ENCODE peak calls at places on chromosome 7, in five cellular contexts. One of them, this sample, is unnamed.

GRCh38 chr7:155448632-155449007 is 9.3 kb upstream of the EN2 start:
- DNase-seq in ovary: no peak
- DNase-seq in A549: no peak
- DNase-seq in transverse colon: no peak
- DNase-seq in stomach: no peak
- DNase-seq in this sample: peak

GRCh38 chr7:40400525-40400924 is 265.7 kb downstream of the SUGCT start:
- DNase-seq in A549: no peak
- DNase-seq in stomach: no peak
- DNase-seq in ovary: no peak
- DNase-seq in transverse colon: no peak
- DNase-seq in this sample: no peak

GRCh38 chr7:84714765-84715164 is 472.1 kb downstream of the SEMA3D start:
- DNase-seq in A549: no peak
- DNase-seq in transverse colon: no peak
- DNase-seq in stomach: no peak
- DNase-seq in ovary: no peak
- DNase-seq in this sample: no peak

GRCh38 chr7:15839415-15840100 is 153.1 kb upstream of the MEOX2 start:
- DNase-seq in transverse colon: no peak
- DNase-seq in stomach: no peak
- DNase-seq in ovary: peak
- DNase-seq in A549: no peak
- DNase-seq in this sample: no peak

GRCh38 chr7:73519867-73520672 is 2.0 kb downstream of the BAZ1B start:
- DNase-seq in ovary: no peak
- DNase-seq in stomach: no peak
- DNase-seq in transverse colon: peak
- DNase-seq in A549: no peak
- DNase-seq in this sample: no peak

GRCh38 chr7:6375346-6376101 is 72.2 kb downstream of the DAGLB start:
- DNase-seq in transverse colon: no peak
- DNase-seq in ovary: no peak
- DNase-seq in stomach: no peak
- DNase-seq in A549: no peak
- DNase-seq in this sample: no peak

GRCh38 chr7:44063547-44063893 is 1.8 kb downstream of the PGAM2 start:
- DNase-seq in transverse colon: peak
- DNase-seq in ovary: no peak
- DNase-seq in A549: no peak
- DNase-seq in stomach: no peak
- DNase-seq in this sample: no peak

GRCh38 chr7:47211467-47212121 is 370.3 kb downstream of the TNS3 start:
- DNase-seq in transverse colon: no peak
- DNase-seq in stomach: no peak
- DNase-seq in ovary: no peak
- DNase-seq in A549: no peak
- DNase-seq in this sample: no peak

GRCh38 chr7:117949232-117949631 is 76.0 kb upstream of the CTTNBP2 start:
- DNase-seq in ovary: no peak
- DNase-seq in A549: peak
- DNase-seq in stomach: no peak
- DNase-seq in transverse colon: no peak
- DNase-seq in this sample: no peak

GRCh38 chr7:111678281-111678680 is 116.0 kb upstream of the IMMP2L start:
- DNase-seq in transverse colon: no peak
- DNase-seq in ovary: no peak
- DNase-seq in A549: no peak
- DNase-seq in stomach: no peak
- DNase-seq in this sample: no peak

GRCh38 chr7:136998495-136998894 is 130.0 kb downstream of the CHRM2 start:
- DNase-seq in stomach: no peak
- DNase-seq in ovary: no peak
- DNase-seq in transverse colon: no peak
- DNase-seq in A549: no peak
- DNase-seq in this sample: no peak

GRCh38 chr7:95312561-95312960 is 11.8 kb downstream of the PON1 start:
- DNase-seq in transverse colon: no peak
- DNase-seq in stomach: no peak
- DNase-seq in A549: no peak
- DNase-seq in ovary: no peak
- DNase-seq in this sample: no peak

GRCh38 chr7:22700559-22701002 is 26.4 kb upstream of the IL6 start:
- DNase-seq in ovary: no peak
- DNase-seq in stomach: no peak
- DNase-seq in A549: no peak
- DNase-seq in transverse colon: no peak
- DNase-seq in this sample: no peak

GRCh38 chr7:15433154-15433553 is 128.7 kb downstream of the AGMO start:
- DNase-seq in transverse colon: no peak
- DNase-seq in ovary: no peak
- DNase-seq in A549: no peak
- DNase-seq in stomach: no peak
- DNase-seq in this sample: no peak

GRCh38 chr7:102289051-102289450 is 2.4 kb downstream of the SH2B2 start:
- DNase-seq in transverse colon: no peak
- DNase-seq in A549: no peak
- DNase-seq in stomach: no peak
- DNase-seq in ovary: no peak
- DNase-seq in this sample: no peak

GRCh38 chr7:151272877-151273276 is 24.4 kb upstream of the SMARCD3 start:
- DNase-seq in A549: no peak
- DNase-seq in stomach: no peak
- DNase-seq in transverse colon: no peak
- DNase-seq in ovary: no peak
- DNase-seq in this sample: no peak

GRCh38 chr7:71548746-71549145 is 416.8 kb downstream of the GALNT17 start:
- DNase-seq in ovary: no peak
- DNase-seq in transverse colon: no peak
- DNase-seq in stomach: no peak
- DNase-seq in A549: no peak
- DNase-seq in this sample: no peak

GRCh38 chr7:1361016-1361755 is 98.1 kb downstream of the MICALL2 start:
- DNase-seq in A549: no peak
- DNase-seq in ovary: no peak
- DNase-seq in stomach: no peak
- DNase-seq in transverse colon: no peak
- DNase-seq in this sample: peak

GRCh38 chr7:77199008-77199966 is at the start of gene FGL2:
- DNase-seq in ovary: peak
- DNase-seq in transverse colon: peak
- DNase-seq in stomach: peak
- DNase-seq in A549: no peak
- DNase-seq in this sample: peak

GRCh38 chr7:68321076-68321639 is 1277.1 kb upstream of the AUTS2 start:
- DNase-seq in ovary: no peak
- DNase-seq in stomach: peak
- DNase-seq in A549: peak
- DNase-seq in transverse colon: no peak
- DNase-seq in this sample: no peak

GRCh38 chr7:87413951-87414381 is 61.5 kb downstream of the ABCB4 start:
- DNase-seq in stomach: no peak
- DNase-seq in transverse colon: no peak
- DNase-seq in ovary: no peak
- DNase-seq in A549: no peak
- DNase-seq in this sample: no peak

GRCh38 chr7:42167206-42167913 is 69.6 kb downstream of the GLI3 start:
- DNase-seq in stomach: no peak
- DNase-seq in transverse colon: no peak
- DNase-seq in A549: peak
- DNase-seq in ovary: no peak
- DNase-seq in this sample: no peak

GRCh38 chr7:918118-918425 is 36.4 kb downstream of the ADAP1 start:
- DNase-seq in stomach: no peak
- DNase-seq in A549: no peak
- DNase-seq in transverse colon: peak
- DNase-seq in ovary: no peak
- DNase-seq in this sample: no peak

GRCh38 chr7:130988443-130988842 is 254.4 kb upstream of the KLF14 start:
- DNase-seq in A549: no peak
- DNase-seq in transverse colon: no peak
- DNase-seq in ovary: no peak
- DNase-seq in stomach: no peak
- DNase-seq in this sample: no peak

GRCh38 chr7:12930534-12930933 is 243.1 kb downstream of the ARL4A start:
- DNase-seq in transverse colon: no peak
- DNase-seq in A549: no peak
- DNase-seq in ovary: no peak
- DNase-seq in stomach: no peak
- DNase-seq in this sample: no peak

GRCh38 chr7:18995811-18996400 is 121.5 kb downstream of the TWIST1 start:
- DNase-seq in stomach: no peak
- DNase-seq in transverse colon: no peak
- DNase-seq in ovary: no peak
- DNase-seq in A549: no peak
- DNase-seq in this sample: no peak

GRCh38 chr7:51430480-51431086 is 114.0 kb upstream of the COBL start:
- DNase-seq in stomach: no peak
- DNase-seq in transverse colon: peak
- DNase-seq in A549: peak
- DNase-seq in ovary: peak
- DNase-seq in this sample: no peak

GRCh38 chr7:20447021-20447420 is 116.3 kb downstream of the ITGB8 start:
- DNase-seq in A549: no peak
- DNase-seq in transverse colon: no peak
- DNase-seq in ovary: no peak
- DNase-seq in stomach: no peak
- DNase-seq in this sample: no peak

GRCh38 chr7:44052771-44053365 is 8.4 kb downstream of the DBNL start:
- DNase-seq in ovary: peak
- DNase-seq in stomach: peak
- DNase-seq in transverse colon: peak
- DNase-seq in A549: no peak
- DNase-seq in this sample: no peak

GRCh38 chr7:35411331-35411730 is 157.4 kb upstream of the TBX20 start:
- DNase-seq in transverse colon: no peak
- DNase-seq in ovary: no peak
- DNase-seq in stomach: no peak
- DNase-seq in A549: no peak
- DNase-seq in this sample: no peak

GRCh38 chr7:150830957-150831356 is 21.4 kb upstream of the AOC1 start:
- DNase-seq in A549: no peak
- DNase-seq in stomach: no peak
- DNase-seq in ovary: no peak
- DNase-seq in transverse colon: peak
- DNase-seq in this sample: no peak

GRCh38 chr7:71780282-71780681 is 631.9 kb downstream of the CALN1 start:
- DNase-seq in ovary: no peak
- DNase-seq in transverse colon: no peak
- DNase-seq in stomach: no peak
- DNase-seq in A549: no peak
- DNase-seq in this sample: no peak

GRCh38 chr7:29780346-29780745 is 26.0 kb upstream of the WIPF3 start:
- DNase-seq in stomach: no peak
- DNase-seq in transverse colon: no peak
- DNase-seq in A549: no peak
- DNase-seq in ovary: no peak
- DNase-seq in this sample: no peak

GRCh38 chr7:102843850-102844249 is 69.0 kb upstream of the LRRC17 start:
- DNase-seq in ovary: no peak
- DNase-seq in transverse colon: no peak
- DNase-seq in stomach: no peak
- DNase-seq in A549: no peak
- DNase-seq in this sample: no peak

GRCh38 chr7:120402368-120402767 is 129.4 kb downstream of the KCND2 start:
- DNase-seq in stomach: no peak
- DNase-seq in A549: no peak
- DNase-seq in transverse colon: no peak
- DNase-seq in ovary: no peak
- DNase-seq in this sample: no peak

GRCh38 chr7:120402801-120403200 is 129.8 kb downstream of the KCND2 start:
- DNase-seq in ovary: no peak
- DNase-seq in A549: no peak
- DNase-seq in transverse colon: no peak
- DNase-seq in stomach: no peak
- DNase-seq in this sample: no peak

GRCh38 chr7:120398284-120399000 is 125.5 kb downstream of the KCND2 start:
- DNase-seq in stomach: no peak
- DNase-seq in A549: no peak
- DNase-seq in transverse colon: no peak
- DNase-seq in ovary: no peak
- DNase-seq in this sample: no peak

GRCh38 chr7:120404042-120404441 is 131.1 kb downstream of the KCND2 start:
- DNase-seq in A549: no peak
- DNase-seq in transverse colon: no peak
- DNase-seq in ovary: no peak
- DNase-seq in stomach: no peak
- DNase-seq in this sample: no peak

DNA sequence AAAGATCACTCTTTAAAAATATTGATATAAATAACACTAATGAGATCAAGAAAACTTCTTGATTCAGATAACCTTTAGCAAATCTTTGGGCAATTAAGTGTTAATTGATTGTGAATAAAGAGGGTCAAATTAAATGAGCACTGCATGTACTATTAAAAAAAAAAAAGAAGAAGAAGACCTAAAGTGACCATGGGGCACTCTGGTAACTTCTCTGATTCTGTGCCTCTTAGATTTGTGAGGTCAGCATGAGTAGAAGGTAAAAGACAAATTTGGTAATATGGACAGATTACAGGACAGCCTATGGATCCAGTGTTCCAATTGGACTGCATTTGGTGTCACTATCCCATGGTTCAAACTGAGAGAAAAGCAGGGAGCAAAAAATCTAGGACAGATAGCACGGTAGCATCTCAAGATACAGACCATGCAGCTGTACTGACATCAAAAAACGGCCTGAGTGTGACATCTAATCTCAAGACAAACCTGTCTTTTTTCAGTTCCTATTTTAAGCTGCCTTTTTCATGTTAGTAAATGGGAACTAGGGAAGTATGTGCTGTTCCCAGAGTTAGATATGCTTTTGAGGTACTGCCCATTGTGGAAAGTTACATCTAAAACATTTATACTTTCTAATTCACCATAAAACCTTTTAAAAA is 128.0 kb downstream of the KCND2 start:
- DNase-seq in A549: no peak
- DNase-seq in transverse colon: no peak
- DNase-seq in ovary: no peak
- DNase-seq in stomach: no peak
- DNase-seq in this sample: no peak
- TF ChIP-seq EP300 in A549: no peak
- TF ChIP-seq EP300 in transverse colon: no peak
- TF ChIP-seq EP300 in ovary: no peak
- TF ChIP-seq EP300 in stomach: no peak
- TF ChIP-seq EP300 in this sample: no peak

GRCh38 chr7:158861004-158861787 is 4.8 kb downstream of the DYNC2I1 start:
- DNase-seq in ovary: no peak
- DNase-seq in transverse colon: no peak
- DNase-seq in A549: no peak
- DNase-seq in stomach: no peak
- DNase-seq in this sample: no peak
- TF ChIP-seq EP300 in ovary: no peak
- TF ChIP-seq EP300 in transverse colon: no peak
- TF ChIP-seq EP300 in A549: no peak
- TF ChIP-seq EP300 in stomach: no peak
- TF ChIP-seq EP300 in this sample: no peak

GRCh38 chr7:8885480-8885879 is 452.1 kb downstream of the NXPH1 start:
- DNase-seq in ovary: no peak
- DNase-seq in A549: no peak
- DNase-seq in stomach: no peak
- DNase-seq in transverse colon: no peak
- DNase-seq in this sample: no peak
- TF ChIP-seq EP300 in ovary: no peak
- TF ChIP-seq EP300 in A549: no peak
- TF ChIP-seq EP300 in stomach: no peak
- TF ChIP-seq EP300 in transverse colon: no peak
- TF ChIP-seq EP300 in this sample: no peak

GRCh38 chr7:33156441-33156840 is 27.1 kb downstream of the BBS9 start:
- DNase-seq in ovary: no peak
- DNase-seq in transverse colon: no peak
- DNase-seq in A549: no peak
- DNase-seq in stomach: no peak
- DNase-seq in this sample: no peak
- TF ChIP-seq EP300 in ovary: no peak
- TF ChIP-seq EP300 in transverse colon: no peak
- TF ChIP-seq EP300 in A549: no peak
- TF ChIP-seq EP300 in stomach: no peak
- TF ChIP-seq EP300 in this sample: no peak